ENCODE peak calls at places on chromosomes 16 and 17, in four cellular contexts. A, P, M and G are unnamed samples.

GRCh38 chr17:73359987-73360410 is 48.2 kb upstream of the CDC42EP4 start:
- DNase-seq in A (no peak), P (no peak), M (no peak), G (no peak)

GRCh38 chr17:8887834-8888703 is 20.6 kb upstream of the PIK3R6 start:
- DNase-seq in A (no peak), P (no peak), M (no peak), G (no peak)

GRCh38 chr17:80883831-80884735 is 107.6 kb upstream of the CHMP6 start:
- DNase-seq in A (no peak), P (no peak), M (no peak), G (no peak)

GRCh38 chr16:19997734-19998133 is 76.0 kb downstream of the GPR139 start:
- DNase-seq in A (no peak), P (no peak), M (no peak), G (no peak)

GRCh38 chr16:86956437-86956836 is 360.8 kb downstream of the C16orf95 start:
- DNase-seq in A (no peak), P (no peak), M (no peak), G (no peak)

GRCh38 chr16:9941245-9941644 is 241.0 kb downstream of the GRIN2A start:
- DNase-seq in A (no peak), P (no peak), M (no peak), G (no peak)

GRCh38 chr17:16878547-16879100 is 93.3 kb downstream of the TNFRSF13B start:
- DNase-seq in A (no peak), P (no peak), M (no peak), G (no peak)

GRCh38 chr16:22373662-22374310 is 633 bp downstream of the CDR2 start:
- DNase-seq in A (no peak), P (no peak), M (no peak), G (no peak)

GRCh38 chr16:29816694-29817441 is 916 bp downstream of the PAGR1 start:
- DNase-seq in A (peak), P (no peak), M (no peak), G (no peak)